ENCODE peak calls at places on chromosome 17, in six cellular contexts. B is kidney, R is tibial nerve, S is cardiac muscle cell, I is tibial artery, G is lower lobe of right lung. F is an unnamed sample. For H3K36me3, the result is how much of the 10 kb centered on the place peaks cover.

GRCh38 chr17:77613627-77614026 is 344.9 kb upstream of the TNRC6C start:
- DNase-seq in B (no peak), R (no peak), S (no peak), I (no peak), G (no peak), F (no peak)

GRCh38 chr17:281365-281999 is 71.1 kb downstream of the RPH3AL start:
- DNase-seq in B (peak), R (no peak), S (no peak), I (peak), G (peak), F (no peak)

GRCh38 chr17:41695134-41695661 is 6.5 kb downstream of the EIF1 start:
- DNase-seq in B (no peak), R (no peak), S (no peak), I (no peak), G (no peak), F (no peak)

GRCh38 chr17:57902117-57902799 is 52.4 kb upstream of the MRPS23 start:
- DNase-seq in B (no peak), R (no peak), S (no peak), I (no peak), G (peak), F (no peak)

GRCh38 chr17:40843242-40843641 is 20.8 kb upstream of the KRT10 start:
- DNase-seq in B (no peak), R (no peak), S (no peak), I (no peak), G (no peak), F (no peak)

GRCh38 chr17:12947047-12947446 is 70.8 kb downstream of the ELAC2 start:
- DNase-seq in B (no peak), R (no peak), S (no peak), I (no peak), G (no peak), F (no peak)

GRCh38 chr17:31310877-31311276 is 3.0 kb downstream of the EVI2B start:
- DNase-seq in B (no peak), R (no peak), S (no peak), I (no peak), G (no peak), F (no peak)

GRCh38 chr17:65633988-65634387 is 72.5 kb upstream of the AXIN2 start:
- DNase-seq in B (no peak), R (no peak), S (no peak), I (no peak), G (no peak), F (no peak)

GRCh38 chr17:73705594-73705993 is 61.3 kb upstream of the SDK2 start:
- DNase-seq in B (no peak), R (no peak), S (no peak), I (no peak), G (no peak), F (peak)

GRCh38 chr17:19567216-19568015 is 33.8 kb downstream of the SLC47A1 start:
- DNase-seq in B (no peak), R (no peak), S (no peak), I (no peak), G (no peak), F (no peak)

GRCh38 chr17:41325126-41325525 is 9.6 kb upstream of the KRTAP17-1 start:
- DNase-seq in B (no peak), R (no peak), S (no peak), I (no peak), G (no peak), F (no peak)

GRCh38 chr17:48728232-48729231 is at the start of gene HOXB13:
- DNase-seq in B (no peak), R (no peak), S (peak), I (no peak), G (no peak), F (no peak)

GRCh38 chr17:77440571-77440981 is 299.8 kb downstream of the SEC14L1 start:
- DNase-seq in B (no peak), R (no peak), S (no peak), I (no peak), G (no peak), F (no peak)

GRCh38 chr17:61286449-61286848 is 113.2 kb upstream of the TBX2 start:
- DNase-seq in B (no peak), R (no peak), S (no peak), I (no peak), G (no peak), F (no peak)

GRCh38 chr17:53387745-53388144 is 435.0 kb upstream of the KIF2B start:
- DNase-seq in B (no peak), R (no peak), S (no peak), I (no peak), G (no peak), F (no peak)

GRCh38 chr17:40622509-40622928 is 25.1 kb downstream of the SMARCE1 start:
- DNase-seq in B (no peak), R (no peak), S (no peak), I (no peak), G (no peak), F (no peak)

GRCh38 chr17:83194189-83194565 is 114.8 kb downstream of the METRNL start:
- DNase-seq in B (peak), R (peak), S (no peak), I (peak), G (peak), F (no peak)

GRCh38 chr17:34199932-34200534 is 55.1 kb upstream of the CCL2 start:
- DNase-seq in B (peak), R (peak), S (peak), I (peak), G (peak), F (no peak)

GRCh38 chr17:18974407-18975149 is 22.6 kb downstream of the SLC5A10 start:
- DNase-seq in B (no peak), R (no peak), S (no peak), I (no peak), G (no peak), F (no peak)

GRCh38 chr17:43224146-43224705 is 4.2 kb downstream of the CCDC200 start:
- DNase-seq in B (no peak), R (peak), S (no peak), I (no peak), G (no peak), F (no peak)

GRCh38 chr17:77042688-77043330 is 98.0 kb upstream of the SEC14L1 start:
- DNase-seq in B (no peak), R (no peak), S (no peak), I (no peak), G (no peak), F (no peak)

GRCh38 chr17:33152793-33153192 is 140.3 kb downstream of the ASIC2 start:
- DNase-seq in B (no peak), R (no peak), S (no peak), I (no peak), G (no peak), F (no peak)

GRCh38 chr17:50540485-50541401 is 6.2 kb upstream of the SPATA20 start:
- DNase-seq in B (peak), R (no peak), S (no peak), I (no peak), G (no peak), F (no peak)

GRCh38 chr17:74123866-74124265 is 79.6 kb upstream of the RPL38 start:
- DNase-seq in B (no peak), R (no peak), S (no peak), I (no peak), G (no peak), F (no peak)

GRCh38 chr17:79301469-79301868 is 226.8 kb downstream of the ENGASE start:
- DNase-seq in B (no peak), R (no peak), S (no peak), I (no peak), G (no peak), F (no peak)

GRCh38 chr17:45409659-45410076 is 23.0 kb downstream of the ARHGAP27 start:
- DNase-seq in B (peak), R (no peak), S (no peak), I (no peak), G (no peak), F (no peak)

GRCh38 chr17:72182256-72182890 is 61.6 kb downstream of the SOX9 start:
- DNase-seq in B (no peak), R (no peak), S (no peak), I (no peak), G (no peak), F (no peak)

GRCh38 chr17:20784100-20784665 is 204.7 kb downstream of the CDRT15L2 start:
- DNase-seq in B (no peak), R (no peak), S (no peak), I (no peak), G (no peak), F (no peak)

GRCh38 chr17:72176516-72176851 is 55.7 kb downstream of the SOX9 start:
- DNase-seq in B (no peak), R (no peak), S (no peak), I (no peak), G (no peak), F (no peak)

GRCh38 chr17:16915752-16916556 is 56.0 kb downstream of the TNFRSF13B start:
- DNase-seq in B (no peak), R (peak), S (peak), I (peak), G (peak), F (no peak)

GRCh38 chr17:57523926-57524634 is 221.0 kb downstream of the CCDC182 start:
- DNase-seq in B (peak), R (no peak), S (no peak), I (peak), G (peak), F (no peak)

GRCh38 chr17:45117283-45117682 is 15.0 kb downstream of the PLCD3 start:
- DNase-seq in B (no peak), R (no peak), S (no peak), I (no peak), G (no peak), F (no peak)

GRCh38 chr17:50261051-50261915 is 13.0 kb upstream of the TMEM92 start:
- DNase-seq in B (peak), R (no peak), S (no peak), I (peak), G (peak), F (no peak)

GRCh38 chr17:18362509-18363020 is 785 bp downstream of the SHMT1 start:
- DNase-seq in B (peak), R (peak), S (peak), I (peak), G (peak), F (no peak)

GRCh38 chr17:45991341-45991740 is 7.7 kb upstream of the STH start:
- DNase-seq in B (peak), R (no peak), S (no peak), I (no peak), G (no peak), F (no peak)

GRCh38 chr17:42682400-42683384 is at the start of gene CNTNAP1:
- DNase-seq in B (peak), R (no peak), S (peak), I (peak), G (no peak), F (no peak)

GRCh38 chr17:47987240-47987835 is 16.4 kb downstream of the CDK5RAP3 start:
- DNase-seq in B (peak), R (no peak), S (no peak), I (no peak), G (no peak), F (no peak)

GRCh38 chr17:74314877-74315276 is 11.1 kb upstream of the KIF19 start:
- DNase-seq in B (no peak), R (no peak), S (no peak), I (no peak), G (no peak), F (no peak)

GRCh38 chr17:56892333-56892732 is 21.5 kb downstream of the TRIM25 start:
- DNase-seq in B (no peak), R (no peak), S (no peak), I (no peak), G (no peak), F (no peak)

GRCh38 chr17:68182940-68183551 is 64.8 kb upstream of the AMZ2 start:
- DNase-seq in B (no peak), R (no peak), S (no peak), I (no peak), G (no peak), F (no peak)

GRCh38 chr17:68190495-68190894 is 57.3 kb upstream of the AMZ2 start:
- DNase-seq in B (no peak), R (no peak), S (no peak), I (no peak), G (no peak), F (no peak)

GRCh38 chr17:68182016-68182315 is 65.9 kb upstream of the AMZ2 start:
- DNase-seq in B (no peak), R (no peak), S (no peak), I (no peak), G (no peak), F (no peak)

GRCh38 chr17:68184141-68184571 is 63.7 kb upstream of the AMZ2 start:
- DNase-seq in B (peak), R (no peak), S (no peak), I (no peak), G (no peak), F (no peak)

GRCh38 chr17:68184816-68185436 is 62.9 kb upstream of the AMZ2 start:
- DNase-seq in B (no peak), R (no peak), S (no peak), I (no peak), G (no peak), F (no peak)
- H3K4me3 ChIP-seq in B (no peak), R (no peak), S (no peak), I (no peak), G (no peak), F (no peak)

DNA sequence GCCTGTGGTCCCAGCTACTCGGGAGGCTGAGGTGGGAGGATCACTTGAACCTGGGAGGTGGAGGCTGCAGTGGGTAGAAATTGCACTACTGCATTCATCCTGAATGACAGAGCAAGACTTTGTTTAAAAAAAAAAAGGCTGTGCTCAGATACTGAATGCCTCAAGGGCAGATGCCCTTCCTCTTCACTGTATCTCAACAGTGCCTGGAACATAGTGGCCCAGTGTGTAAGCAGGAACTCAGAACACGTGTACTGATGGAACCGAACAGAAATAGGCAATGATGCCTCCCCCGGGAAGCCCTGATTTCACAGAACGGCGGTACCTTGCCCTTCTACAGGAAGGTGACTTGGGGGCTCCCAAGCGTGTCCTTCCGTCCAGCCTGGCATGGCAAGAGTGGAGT is 46.8 kb downstream of the PLXDC1 start:
- DNase-seq in B (no peak), R (no peak), S (no peak), I (no peak), G (no peak), F (no peak)
- TF ChIP-seq CTCF in B (no peak), R (no peak), S (no peak), I (no peak), G (no peak), F (no peak)

GRCh38 chr17:27319536-27320221 is 25.8 kb downstream of the WSB1 start:
- DNase-seq in B (peak), R (peak), S (peak), I (peak), G (peak), F (no peak)
- H3K36me3 ChIP-seq in B (under half), R (under half), S (under half), I (under half), G (under half), F (under half)

GRCh38 chr17:10845388-10845751 is 7.5 kb upstream of the PIRT start:
- DNase-seq in B (no peak), R (no peak), S (no peak), I (no peak), G (no peak), F (no peak)

GRCh38 chr17:10843806-10844205 is 5.9 kb upstream of the PIRT start:
- DNase-seq in B (no peak), R (no peak), S (peak), I (no peak), G (no peak), F (no peak)

GRCh38 chr17:10842658-10843057 is 4.8 kb upstream of the PIRT start:
- DNase-seq in B (no peak), R (no peak), S (no peak), I (no peak), G (no peak), F (no peak)

GRCh38 chr17:10844667-10845387 is 6.9 kb upstream of the PIRT start:
- DNase-seq in B (peak), R (peak), S (peak), I (peak), G (peak), F (no peak)
- H3K4me3 ChIP-seq in B (peak), R (peak), S (peak), I (peak), G (peak), F (peak)

DNA sequence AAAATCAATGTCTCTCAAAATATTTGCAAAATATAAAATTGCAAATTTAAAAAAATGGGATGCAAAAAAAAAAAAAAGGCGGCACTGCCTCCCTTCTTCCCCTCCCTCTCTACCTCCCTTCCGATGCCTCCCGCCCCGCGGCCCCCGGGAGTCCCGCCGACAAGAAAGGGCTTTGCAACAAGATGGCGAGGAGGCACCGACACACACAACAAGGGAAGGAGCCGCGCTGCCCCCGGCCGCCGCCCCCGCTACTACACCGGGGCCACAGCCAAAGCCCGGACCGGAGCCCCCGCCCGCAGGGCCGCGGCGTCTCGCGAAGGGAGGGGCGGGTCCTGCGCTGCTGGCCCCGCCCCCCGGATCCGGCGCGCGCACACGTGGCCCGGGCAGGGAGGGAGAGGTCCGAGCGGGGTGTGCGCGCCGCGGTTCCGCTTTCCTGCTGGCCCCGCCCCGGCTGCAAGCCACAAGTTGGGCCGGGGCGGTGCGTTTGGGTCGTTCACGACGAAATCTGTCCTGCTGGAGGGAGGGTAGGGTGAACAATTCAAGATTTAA is at the start of gene MNT:
- DNase-seq in B (peak), R (peak), S (peak), I (peak), G (peak), F (no peak)
- TF ChIP-seq CTCF in B (no peak), R (no peak), S (no peak), I (no peak), G (peak), F (peak)

GRCh38 chr17:81526662-81527571 is 1.3 kb upstream of the FSCN2 start:
- DNase-seq in B (peak), R (no peak), S (no peak), I (no peak), G (no peak), F (no peak)
- H3K36me3 ChIP-seq in B (under half), R (under half), S (under half), I (under half), G (under half), F (under half)

GRCh38 chr17:10729334-10730193 is at the start of gene TMEM220:
- DNase-seq in B (peak), R (peak), S (peak), I (peak), G (peak), F (peak)

GRCh38 chr17:10727192-10727591 is 2.6 kb downstream of the TMEM220 start:
- DNase-seq in B (no peak), R (no peak), S (no peak), I (no peak), G (no peak), F (no peak)

GRCh38 chr17:10733666-10734065 is 3.8 kb upstream of the TMEM220 start:
- DNase-seq in B (no peak), R (no peak), S (no peak), I (no peak), G (no peak), F (no peak)

GRCh38 chr17:10728331-10728730 is 1.5 kb downstream of the TMEM220 start:
- DNase-seq in B (no peak), R (no peak), S (no peak), I (no peak), G (no peak), F (no peak)

GRCh38 chr17:10730956-10731879 is 1.4 kb upstream of the TMEM220 start:
- DNase-seq in B (peak), R (no peak), S (no peak), I (no peak), G (no peak), F (no peak)
- H3K4me3 ChIP-seq in B (no peak), R (no peak), S (no peak), I (no peak), G (no peak), F (no peak)

GRCh38 chr17:51630101-51630671 is 369.8 kb downstream of the UTP18 start:
- DNase-seq in B (no peak), R (no peak), S (no peak), I (no peak), G (no peak), F (no peak)
- TF ChIP-seq CTCF in B (no peak), R (no peak), S (no peak), I (no peak), G (no peak), F (no peak)

GRCh38 chr17:64532409-64532808 is 25.6 kb downstream of the CEP95 start:
- DNase-seq in B (no peak), R (no peak), S (no peak), I (no peak), G (no peak), F (no peak)

GRCh38 chr17:64535357-64535756 is 28.6 kb downstream of the CEP95 start:
- DNase-seq in B (no peak), R (no peak), S (no peak), I (no peak), G (no peak), F (no peak)

GRCh38 chr17:64531955-64532371 is 25.2 kb downstream of the CEP95 start:
- DNase-seq in B (no peak), R (no peak), S (no peak), I (no peak), G (no peak), F (peak)

GRCh38 chr17:64534187-64534586 is 27.4 kb downstream of the CEP95 start:
- DNase-seq in B (no peak), R (no peak), S (no peak), I (no peak), G (no peak), F (no peak)

GRCh38 chr17:64533784-64534183 is 27.0 kb downstream of the CEP95 start:
- DNase-seq in B (no peak), R (no peak), S (no peak), I (no peak), G (no peak), F (no peak)
- H3K36me3 ChIP-seq in B (under half), R (half or more), S (half or more), I (half or more), G (half or more), F (under half)

GRCh38 chr17:80416260-80416939 is 1.4 kb downstream of the ENDOV start:
- DNase-seq in B (no peak), R (no peak), S (no peak), I (no peak), G (no peak), F (no peak)
- H3K4me3 ChIP-seq in B (peak), R (no peak), S (peak), I (peak), G (peak), F (peak)